ENCODE peak calls at places on chromosome 12, in eight cellular contexts. V, I, F, Y, N, R, B and G are unnamed samples.

GRCh38 chr12:68530965-68531364 is 79.7 kb upstream of the RAP1B start:
- DNase-seq in B (no peak), R (peak), Y (peak), N (peak), V (no peak), F (no peak), I (peak), G (peak)

GRCh38 chr12:72865921-72866320 is 593.8 kb downstream of the TRHDE start:
- DNase-seq in I (no peak), R (no peak), V (no peak), B (no peak), F (no peak), Y (no peak), N (no peak), G (no peak)

GRCh38 chr12:116492703-116493324 is 66.4 kb upstream of the MAP1LC3B2 start:
- DNase-seq in Y (peak), N (peak), I (peak), V (no peak), R (peak), B (no peak), F (peak), G (peak)

GRCh38 chr12:118064608-118065007 is 3.6 kb upstream of the WSB2 start:
- DNase-seq in N (no peak), R (no peak), I (no peak), B (no peak), V (peak), F (no peak), Y (no peak), G (no peak)

GRCh38 chr12:47989023-47989417 is 15.3 kb downstream of the COL2A1 start:
- DNase-seq in N (no peak), I (no peak), V (no peak), B (no peak), R (no peak), Y (no peak), F (no peak), G (no peak)

GRCh38 chr12:112848972-112849371 is 57.4 kb downstream of the RPH3A start:
- DNase-seq in F (no peak), N (no peak), I (no peak), R (no peak), B (no peak), V (no peak), Y (no peak), G (no peak)

GRCh38 chr12:47377414-47378221 is 297.9 kb upstream of the AMIGO2 start:
- DNase-seq in N (peak), V (no peak), R (peak), B (no peak), Y (peak), F (peak), I (peak), G (peak)

GRCh38 chr12:74171478-74171909 is 366.1 kb upstream of the ATXN7L3B start:
- DNase-seq in N (no peak), I (no peak), Y (no peak), R (no peak), B (no peak), F (no peak), V (no peak), G (no peak)

GRCh38 chr12:8709124-8709830 is 11.5 kb downstream of the RIMKLB start:
- DNase-seq in F (no peak), Y (peak), N (no peak), B (no peak), R (no peak), I (no peak), V (no peak), G (peak)

GRCh38 chr12:27595231-27595642 is 71.2 kb downstream of the PPFIBP1 start:
- DNase-seq in V (no peak), N (peak), R (peak), F (peak), Y (peak), B (no peak), I (peak), G (peak)

GRCh38 chr12:62631531-62632520 is 165.2 kb downstream of the MON2 start:
- DNase-seq in F (peak), R (peak), Y (peak), B (peak), I (peak), N (peak), V (peak), G (peak)

GRCh38 chr12:32896438-32897275 is at the start of gene PKP2:
- DNase-seq in V (peak), F (no peak), Y (no peak), N (peak), I (no peak), B (peak), R (peak), G (no peak)

GRCh38 chr12:54426690-54427089 is 7.6 kb upstream of the ITGA5 start:
- DNase-seq in F (no peak), B (no peak), Y (no peak), V (no peak), I (no peak), N (no peak), R (no peak), G (no peak)

GRCh38 chr12:106436183-106436582 is 78.6 kb downstream of the POLR3B start:
- DNase-seq in B (no peak), I (no peak), F (no peak), N (no peak), V (no peak), Y (no peak), R (peak), G (no peak)

GRCh38 chr12:18454330-18454729 is 193.0 kb downstream of the PIK3C2G start:
- DNase-seq in Y (no peak), V (no peak), I (no peak), B (no peak), F (no peak), R (no peak), N (no peak), G (no peak)

GRCh38 chr12:29317556-29318363 is 63.2 kb downstream of the ERGIC2 start:
- DNase-seq in I (peak), Y (peak), F (peak), R (peak), V (peak), N (peak), B (peak), G (peak)

GRCh38 chr12:58801986-58802385 is 118.3 kb downstream of the LRIG3 start:
- DNase-seq in V (no peak), R (no peak), I (no peak), N (no peak), F (no peak), B (no peak), Y (no peak), G (no peak)

GRCh38 chr12:79251356-79251755 is 386.8 kb downstream of the SYT1 start:
- DNase-seq in V (no peak), Y (no peak), I (peak), R (no peak), B (no peak), N (no peak), F (no peak), G (peak)

GRCh38 chr12:100450726-100451125 is 22.9 kb upstream of the NR1H4 start:
- DNase-seq in F (no peak), Y (peak), B (no peak), R (peak), V (no peak), N (no peak), I (no peak), G (peak)

GRCh38 chr12:34108405-34108803 is 86.1 kb downstream of the ALG10 start:
- DNase-seq in N (no peak), V (no peak), Y (no peak), B (no peak), F (no peak), R (no peak), I (no peak), G (no peak)

GRCh38 chr12:51592034-51592705 is 1.1 kb downstream of the SCN8A start:
- DNase-seq in I (no peak), Y (peak), R (peak), B (no peak), N (peak), F (peak), V (no peak), G (peak)

GRCh38 chr12:6953417-6954315 is 2.5 kb downstream of the PTPN6 start:
- DNase-seq in B (no peak), V (peak), Y (no peak), I (no peak), F (no peak), N (no peak), R (peak), G (no peak)

GRCh38 chr12:50517456-50518048 is 12.8 kb downstream of the DIP2B start:
- DNase-seq in R (peak), F (no peak), Y (peak), B (no peak), V (peak), N (no peak), I (peak), G (peak)

GRCh38 chr12:14833952-14834351 is 9.4 kb downstream of the ART4 start:
- DNase-seq in B (no peak), V (no peak), Y (peak), I (no peak), N (no peak), R (no peak), F (no peak), G (no peak)

GRCh38 chr12:91423336-91424050 is 240.9 kb upstream of the DCN start:
- DNase-seq in R (no peak), F (no peak), N (no peak), V (no peak), B (no peak), I (no peak), Y (no peak), G (no peak)

GRCh38 chr12:33438025-33438772 is 1.4 kb downstream of the SYT10 start:
- DNase-seq in V (no peak), N (no peak), F (no peak), B (no peak), I (no peak), Y (no peak), R (no peak), G (no peak)

GRCh38 chr12:17372508-17372907 is 717.5 kb downstream of the RERGL start:
- DNase-seq in N (no peak), F (no peak), I (no peak), V (no peak), B (no peak), R (no peak), Y (no peak), G (no peak)

GRCh38 chr12:2605301-2605700 is 189.5 kb upstream of the FKBP4 start:
- DNase-seq in B (no peak), R (no peak), V (no peak), Y (no peak), F (no peak), I (no peak), N (no peak), G (no peak)

GRCh38 chr12:26530461-26530860 is 302.5 kb downstream of the ITPR2 start:
- DNase-seq in B (no peak), N (no peak), R (no peak), F (no peak), Y (no peak), I (no peak), V (no peak), G (no peak)

GRCh38 chr12:63889236-63889635 is 44.7 kb downstream of the SRGAP1 start:
- DNase-seq in F (no peak), Y (peak), I (peak), B (no peak), N (peak), V (no peak), R (peak), G (peak)

GRCh38 chr12:65584041-65584440 is 240.2 kb upstream of the HMGA2 start:
- DNase-seq in Y (no peak), F (no peak), N (no peak), B (no peak), R (no peak), V (no peak), I (no peak), G (no peak)

GRCh38 chr12:76410371-76410770 is 62.2 kb upstream of the BBS10 start:
- DNase-seq in Y (no peak), B (no peak), R (no peak), V (no peak), F (no peak), N (no peak), I (no peak), G (no peak)

GRCh38 chr12:33484161-33484560 is 44.5 kb upstream of the SYT10 start:
- DNase-seq in I (no peak), V (no peak), B (no peak), N (no peak), Y (no peak), F (no peak), R (no peak), G (no peak)

GRCh38 chr12:6464531-6464930 is 5.9 kb downstream of the VAMP1 start:
- DNase-seq in B (no peak), I (no peak), Y (no peak), N (no peak), F (no peak), R (no peak), V (no peak), G (no peak)

GRCh38 chr12:57219993-57220728 is 3.6 kb downstream of the NXPH4 start:
- DNase-seq in I (no peak), Y (no peak), F (no peak), V (no peak), R (no peak), N (no peak), B (no peak), G (no peak)

GRCh38 chr12:41514050-41514449 is 325.9 kb downstream of the PDZRN4 start:
- DNase-seq in V (no peak), N (no peak), Y (no peak), F (no peak), I (no peak), R (no peak), B (no peak), G (no peak)

DNA sequence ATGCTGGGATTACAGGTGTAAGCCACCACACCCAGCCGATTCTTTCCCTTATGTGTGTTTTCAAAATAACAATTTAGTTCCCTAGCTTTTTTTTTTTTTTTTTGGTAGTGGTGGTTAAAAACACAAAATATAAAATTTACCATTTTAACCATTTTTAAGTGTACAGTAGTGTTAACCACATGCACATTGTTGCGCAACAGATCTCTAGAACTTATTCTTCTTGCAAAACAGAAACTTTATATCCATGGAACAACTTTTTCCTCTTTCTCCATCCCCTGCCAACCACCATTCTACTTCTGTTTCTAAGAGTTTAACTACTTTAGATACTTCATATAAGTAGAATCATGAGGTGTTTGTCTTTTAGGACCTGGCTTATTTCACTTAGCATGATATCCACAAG is 1.1 kb upstream of the NDUFA12 start:
- DNase-seq in N (no peak), R (peak), B (no peak), I (no peak), F (no peak), Y (peak), V (no peak), G (peak)
- TF ChIP-seq CTCF in N (no peak), R (no peak), B (no peak), I (no peak), F (no peak), Y (no peak), V (no peak), G (no peak)

GRCh38 chr12:22494319-22494718 is 50.0 kb downstream of the C2CD5 start:
- DNase-seq in Y (no peak), R (no peak), N (no peak), I (no peak), V (no peak), F (no peak), B (no peak), G (peak)
- TF ChIP-seq CTCF in Y (no peak), R (no peak), N (no peak), I (no peak), V (no peak), F (no peak), B (peak), G (no peak)

DNA sequence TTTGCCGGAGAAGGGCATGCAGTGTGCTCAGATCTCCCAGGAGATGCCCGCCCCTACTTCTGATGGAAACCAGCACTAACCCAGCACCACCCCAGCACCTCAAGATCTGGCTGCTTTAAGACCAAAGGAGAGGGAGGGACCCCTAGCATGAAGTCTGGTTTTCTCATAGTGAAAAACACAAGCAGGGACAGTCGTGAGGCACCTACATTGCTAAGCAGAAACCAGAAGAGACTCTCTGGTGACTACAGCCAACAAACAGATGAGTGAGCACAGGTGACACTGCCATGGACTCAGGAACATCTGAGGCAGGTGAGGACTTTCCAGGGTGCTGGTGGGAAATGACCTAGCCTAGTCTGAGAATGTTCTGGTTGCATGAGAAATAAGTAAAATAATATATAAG is 43.8 kb upstream of the HSP90B1 start:
- DNase-seq in B (no peak), I (no peak), R (no peak), F (no peak), N (no peak), V (no peak), Y (no peak), G (no peak)
- TF ChIP-seq CTCF in B (no peak), I (no peak), R (no peak), F (no peak), N (no peak), V (no peak), Y (no peak), G (no peak)

GRCh38 chr12:108190529-108190928 is 61.4 kb downstream of the WSCD2 start:
- DNase-seq in F (no peak), I (no peak), R (no peak), B (no peak), V (no peak), N (peak), Y (no peak), G (no peak)
- TF ChIP-seq CTCF in F (no peak), I (no peak), R (no peak), B (no peak), V (no peak), N (no peak), Y (no peak), G (no peak)